ENCODE peak calls at places on chromosomes 16 and 17, in five cellular contexts. Q is T-cell; E is activated CD4-positive, alpha-beta T cell treated with anti-CD3 and anti-CD28 coated beads for 48 hours; H is lung; S is GM13976. N is an unnamed sample.
A peak's percentile ranks its signal among the peaks of the same experiment; 100 is the strongest.

GRCh38 chr16:88810166-88810867 is 1.4 kb downstream of the APRT start:
- DNase-seq in E (peak; percentile 70), Q (no peak), H (no peak), S (no peak), N (no peak)

GRCh38 chr17:4849011-4849536 is 15.9 kb downstream of the MINK1 start:
- DNase-seq in E (no peak), S (no peak), Q (no peak), H (no peak), N (no peak)

GRCh38 chr16:84511180-84511800 is 6.8 kb upstream of the MEAK7 start:
- DNase-seq in E (peak; percentile 87), S (peak; percentile 70), H (peak; percentile 85), Q (peak; percentile 76), N (peak; percentile 68)

GRCh38 chr17:67575325-67575724 is 142.4 kb upstream of the NOL11 start:
- DNase-seq in H (no peak), E (no peak), Q (no peak), S (peak; percentile 40), N (no peak)

GRCh38 chr16:54040975-54041374 is 245.6 kb downstream of the IRX3 start:
- DNase-seq in Q (no peak), S (no peak), E (no peak), H (no peak), N (no peak)

GRCh38 chr17:78664476-78665384 is 87.5 kb upstream of the DNAH17 start:
- DNase-seq in E (no peak), H (no peak), S (no peak), Q (no peak), N (no peak)

GRCh38 chr17:39867084-39867890 is 715 bp upstream of the ZPBP2 start:
- DNase-seq in S (peak; percentile 76), Q (peak; percentile 61), H (no peak), E (peak; percentile 70), N (no peak)

GRCh38 chr17:44794699-44795413 is 35.2 kb downstream of the GJC1 start:
- DNase-seq in S (no peak), Q (no peak), H (no peak), E (no peak), N (peak; percentile 81)

GRCh38 chr17:64661981-64662773 is at the start of gene SMURF2:
- DNase-seq in H (peak; percentile 72), Q (peak; percentile 65), S (peak; percentile 96), E (peak; percentile 80), N (peak; percentile 67)

N was measured in SW 1271.